ENCODE peak calls at places on chromosomes 4 and X, in seven cellular contexts. One of them, this sample, is unnamed.

GRCh38 chr4:825063-825968 is 613 bp downstream of the CPLX1 start:
- DNase-seq in activated CD4-positive, alpha-beta T cell treated with anti-CD3 and anti-CD28 coated beads for 24 hours: no peak
- DNase-seq in anterior cingulate cortex: no peak
- DNase-seq in CD4-positive, alpha-beta memory T cell: peak
- DNase-seq in heart left ventricle: no peak
- DNase-seq in NCI-H1092: no peak
- DNase-seq in CD4-positive, alpha-beta T cell: no peak
- DNase-seq in this sample: peak

GRCh38 chr4:81786063-81786763 is 314.5 kb upstream of the RASGEF1B start:
- DNase-seq in activated CD4-positive, alpha-beta T cell treated with anti-CD3 and anti-CD28 coated beads for 24 hours: no peak
- DNase-seq in anterior cingulate cortex: no peak
- DNase-seq in CD4-positive, alpha-beta memory T cell: no peak
- DNase-seq in heart left ventricle: no peak
- DNase-seq in NCI-H1092: no peak
- DNase-seq in CD4-positive, alpha-beta T cell: no peak
- DNase-seq in this sample: peak

GRCh38 chr4:8123389-8123788 is 35.2 kb downstream of the ABLIM2 start:
- DNase-seq in activated CD4-positive, alpha-beta T cell treated with anti-CD3 and anti-CD28 coated beads for 24 hours: no peak
- DNase-seq in anterior cingulate cortex: no peak
- DNase-seq in CD4-positive, alpha-beta memory T cell: no peak
- DNase-seq in heart left ventricle: peak
- DNase-seq in NCI-H1092: peak
- DNase-seq in CD4-positive, alpha-beta T cell: no peak
- DNase-seq in this sample: no peak

GRCh38 chr4:107202744-107203143 is 166.6 kb upstream of the DKK2 start:
- DNase-seq in activated CD4-positive, alpha-beta T cell treated with anti-CD3 and anti-CD28 coated beads for 24 hours: no peak
- DNase-seq in anterior cingulate cortex: no peak
- DNase-seq in CD4-positive, alpha-beta memory T cell: no peak
- DNase-seq in heart left ventricle: no peak
- DNase-seq in NCI-H1092: no peak
- DNase-seq in CD4-positive, alpha-beta T cell: no peak
- DNase-seq in this sample: no peak

GRCh38 chrX:38225093-38225492 is 4.4 kb upstream of the SRPX start:
- DNase-seq in activated CD4-positive, alpha-beta T cell treated with anti-CD3 and anti-CD28 coated beads for 24 hours: no peak
- DNase-seq in anterior cingulate cortex: no peak
- DNase-seq in CD4-positive, alpha-beta memory T cell: no peak
- DNase-seq in heart left ventricle: no peak
- DNase-seq in NCI-H1092: no peak
- DNase-seq in CD4-positive, alpha-beta T cell: no peak
- DNase-seq in this sample: no peak

GRCh38 chr4:54230479-54231418 is 1.7 kb downstream of the PDGFRA start:
- DNase-seq in activated CD4-positive, alpha-beta T cell treated with anti-CD3 and anti-CD28 coated beads for 24 hours: no peak
- DNase-seq in anterior cingulate cortex: no peak
- DNase-seq in CD4-positive, alpha-beta memory T cell: no peak
- DNase-seq in heart left ventricle: peak
- DNase-seq in NCI-H1092: no peak
- DNase-seq in CD4-positive, alpha-beta T cell: no peak
- DNase-seq in this sample: no peak

GRCh38 chrX:153944140-153944799 is at the start of gene RENBP:
- DNase-seq in activated CD4-positive, alpha-beta T cell treated with anti-CD3 and anti-CD28 coated beads for 24 hours: no peak
- DNase-seq in anterior cingulate cortex: peak
- DNase-seq in CD4-positive, alpha-beta memory T cell: no peak
- DNase-seq in heart left ventricle: peak
- DNase-seq in NCI-H1092: no peak
- DNase-seq in CD4-positive, alpha-beta T cell: peak
- DNase-seq in this sample: peak

GRCh38 chr4:67480810-67481209 is 64.5 kb downstream of the CENPC start:
- DNase-seq in activated CD4-positive, alpha-beta T cell treated with anti-CD3 and anti-CD28 coated beads for 24 hours: no peak
- DNase-seq in anterior cingulate cortex: no peak
- DNase-seq in CD4-positive, alpha-beta memory T cell: no peak
- DNase-seq in heart left ventricle: no peak
- DNase-seq in NCI-H1092: no peak
- DNase-seq in CD4-positive, alpha-beta T cell: no peak
- DNase-seq in this sample: no peak

GRCh38 chr4:16157609-16158503 is 68.4 kb downstream of the TAPT1 start:
- DNase-seq in activated CD4-positive, alpha-beta T cell treated with anti-CD3 and anti-CD28 coated beads for 24 hours: no peak
- DNase-seq in anterior cingulate cortex: no peak
- DNase-seq in CD4-positive, alpha-beta memory T cell: no peak
- DNase-seq in heart left ventricle: no peak
- DNase-seq in NCI-H1092: no peak
- DNase-seq in CD4-positive, alpha-beta T cell: no peak
- DNase-seq in this sample: no peak

GRCh38 chrX:105872921-105873320 is 50.6 kb downstream of the NRK start:
- DNase-seq in activated CD4-positive, alpha-beta T cell treated with anti-CD3 and anti-CD28 coated beads for 24 hours: no peak
- DNase-seq in anterior cingulate cortex: no peak
- DNase-seq in CD4-positive, alpha-beta memory T cell: no peak
- DNase-seq in heart left ventricle: peak
- DNase-seq in NCI-H1092: peak
- DNase-seq in CD4-positive, alpha-beta T cell: no peak
- DNase-seq in this sample: no peak

GRCh38 chr4:100188829-100189228 is 1.4 kb downstream of the DDIT4L start:
- DNase-seq in activated CD4-positive, alpha-beta T cell treated with anti-CD3 and anti-CD28 coated beads for 24 hours: no peak
- DNase-seq in anterior cingulate cortex: no peak
- DNase-seq in CD4-positive, alpha-beta memory T cell: no peak
- DNase-seq in heart left ventricle: no peak
- DNase-seq in NCI-H1092: no peak
- DNase-seq in CD4-positive, alpha-beta T cell: no peak
- DNase-seq in this sample: no peak

GRCh38 chr4:189299706-189300105 is 641.0 kb upstream of the FRG1 start:
- DNase-seq in activated CD4-positive, alpha-beta T cell treated with anti-CD3 and anti-CD28 coated beads for 24 hours: no peak
- DNase-seq in anterior cingulate cortex: no peak
- DNase-seq in CD4-positive, alpha-beta memory T cell: no peak
- DNase-seq in heart left ventricle: no peak
- DNase-seq in NCI-H1092: no peak
- DNase-seq in CD4-positive, alpha-beta T cell: no peak
- DNase-seq in this sample: no peak